ENCODE peak calls at places on chromosomes 12 and 14, in six cellular contexts. L is WTC11, U is HepG2, S is GM12878, O is H1, A is K562. T is an unnamed sample.

GRCh38 chr12:18146375-18146774 is 56.4 kb upstream of the RERGL start:
- DNase-seq in L (no peak), U (no peak), S (no peak), O (no peak), A (no peak), T (no peak)

GRCh38 chr12:6540181-6540877 is 6.0 kb downstream of the GAPDH start:
- DNase-seq in L (peak), U (no peak), S (no peak), O (no peak), A (peak), T (peak)

GRCh38 chr12:112645586-112645985 is 146.0 kb upstream of the RPH3A start:
- DNase-seq in L (no peak), U (no peak), S (no peak), O (no peak), A (no peak), T (no peak)

GRCh38 chr12:29559194-29559593 is 61.7 kb upstream of the OVCH1 start:
- DNase-seq in L (no peak), U (no peak), S (no peak), O (no peak), A (no peak), T (no peak)

GRCh38 chr14:62654641-62655040 is 390.6 kb downstream of the KCNH5 start:
- DNase-seq in L (no peak), U (no peak), S (no peak), O (no peak), A (no peak), T (no peak)

GRCh38 chr14:67734675-67735074 is 33.0 kb downstream of the RDH12 start:
- DNase-seq in L (no peak), U (no peak), S (no peak), O (no peak), A (no peak), T (peak)

GRCh38 chr14:56145965-56146364 is 27.8 kb downstream of the PELI2 start:
- DNase-seq in L (no peak), U (no peak), S (no peak), O (no peak), A (no peak), T (no peak)

GRCh38 chr14:38286481-38286880 is 30.6 kb upstream of the CLEC14A start:
- DNase-seq in L (no peak), U (no peak), S (no peak), O (no peak), A (no peak), T (no peak)

GRCh38 chr12:82517027-82517426 is 158.7 kb downstream of the METTL25 start:
- DNase-seq in L (peak), U (peak), S (no peak), O (no peak), A (no peak), T (peak)

GRCh38 chr12:99427104-99427503 is 220.4 kb upstream of the GARIN6 start:
- DNase-seq in L (no peak), U (no peak), S (no peak), O (no peak), A (no peak), T (no peak)

GRCh38 chr14:60839657-60840056 is 105.1 kb downstream of the MNAT1 start:
- DNase-seq in L (no peak), U (no peak), S (no peak), O (no peak), A (no peak), T (no peak)

GRCh38 chr14:36818794-36819384 is 157.2 kb downstream of the PAX9 start:
- DNase-seq in L (no peak), U (no peak), S (no peak), O (no peak), A (peak), T (no peak)

GRCh38 chr12:130161261-130162231 is 718 bp upstream of the FZD10 start:
- DNase-seq in L (peak), U (no peak), S (no peak), O (peak), A (no peak), T (peak)

GRCh38 chr14:90781876-90782275 is 34.4 kb downstream of the TTC7B start:
- DNase-seq in L (no peak), U (no peak), S (no peak), O (no peak), A (no peak), T (no peak)

GRCh38 chr12:24398605-24399004 is 449.1 kb upstream of the SOX5 start:
- DNase-seq in L (no peak), U (no peak), S (no peak), O (no peak), A (no peak), T (no peak)

GRCh38 chr14:31582286-31582691 is 21.1 kb downstream of the NUBPL start:
- DNase-seq in L (no peak), U (no peak), S (no peak), O (no peak), A (no peak), T (no peak)

GRCh38 chr12:55932546-55932919 is 1.6 kb downstream of the DGKA start:
- DNase-seq in L (no peak), U (no peak), S (no peak), O (no peak), A (no peak), T (no peak)

GRCh38 chr14:104184506-104184905 is 46.1 kb downstream of the KIF26A start:
- DNase-seq in L (no peak), U (no peak), S (no peak), O (no peak), A (peak), T (no peak)

GRCh38 chr14:32938719-32939253 is at the start of gene NPAS3:
- DNase-seq in L (no peak), U (no peak), S (no peak), O (no peak), A (no peak), T (peak)

GRCh38 chr14:57871487-57872080 is 5.7 kb upstream of the SLC35F4 start:
- DNase-seq in L (peak), U (peak), S (peak), O (no peak), A (peak), T (peak)

GRCh38 chr12:23626791-23627190 is 322.7 kb downstream of the SOX5 start:
- DNase-seq in L (no peak), U (no peak), S (no peak), O (no peak), A (no peak), T (no peak)

GRCh38 chr12:48008349-48008748 is 4.1 kb upstream of the COL2A1 start:
- DNase-seq in L (no peak), U (no peak), S (no peak), O (no peak), A (no peak), T (no peak)
- TF ChIP-seq CREB1 in L (no peak), U (no peak), S (no peak), O (no peak), A (no peak), T (no peak)

DNA sequence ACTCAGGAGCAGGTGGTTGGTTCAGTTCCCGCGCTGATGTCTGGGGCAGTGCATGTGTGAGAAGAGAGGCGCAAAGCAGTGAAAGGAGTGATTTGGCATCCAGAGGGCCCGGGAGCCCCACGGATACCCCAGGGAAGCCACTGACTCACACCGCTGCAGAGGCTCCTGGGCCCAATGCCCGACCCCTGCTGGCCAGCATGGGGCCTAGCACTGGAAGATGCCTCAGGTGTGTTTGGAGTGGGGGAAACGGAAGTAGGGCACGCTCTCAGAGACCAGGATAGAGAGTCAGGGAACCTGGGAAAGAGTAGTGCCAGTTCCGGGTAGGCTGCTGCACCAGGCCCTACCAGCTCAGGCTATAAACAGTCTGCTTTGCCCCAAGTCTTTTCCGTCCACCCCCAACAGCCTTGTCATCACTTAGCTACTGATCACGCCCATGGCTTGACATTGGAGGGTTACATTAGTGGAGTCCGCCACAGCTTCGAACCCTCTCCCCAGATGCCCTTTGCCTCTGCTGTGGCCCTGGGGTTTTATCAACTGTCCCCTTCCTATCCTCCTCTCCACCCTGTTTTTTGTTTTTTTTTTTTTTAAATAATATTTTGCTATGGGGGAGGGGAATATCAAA is 9.5 kb upstream of the CSAD start:
- DNase-seq in L (peak), U (peak), S (no peak), O (no peak), A (peak), T (peak)
- TF ChIP-seq CREB1 in L (no peak), U (no peak), S (no peak), O (no peak), A (no peak), T (no peak)

GRCh38 chr12:116713529-116713928 is 24.3 kb downstream of the SPRING1 start:
- DNase-seq in L (no peak), U (no peak), S (no peak), O (no peak), A (no peak), T (no peak)
- TF ChIP-seq CREB1 in L (no peak), U (no peak), S (no peak), O (no peak), A (no peak), T (no peak)

GRCh38 chr12:27711312-27711682 is 665 bp downstream of the MRPS35 start:
- DNase-seq in L (no peak), U (no peak), S (no peak), O (no peak), A (peak), T (peak)
- TF ChIP-seq CREB1 in L (no peak), U (no peak), S (no peak), O (no peak), A (no peak), T (no peak)

DNA sequence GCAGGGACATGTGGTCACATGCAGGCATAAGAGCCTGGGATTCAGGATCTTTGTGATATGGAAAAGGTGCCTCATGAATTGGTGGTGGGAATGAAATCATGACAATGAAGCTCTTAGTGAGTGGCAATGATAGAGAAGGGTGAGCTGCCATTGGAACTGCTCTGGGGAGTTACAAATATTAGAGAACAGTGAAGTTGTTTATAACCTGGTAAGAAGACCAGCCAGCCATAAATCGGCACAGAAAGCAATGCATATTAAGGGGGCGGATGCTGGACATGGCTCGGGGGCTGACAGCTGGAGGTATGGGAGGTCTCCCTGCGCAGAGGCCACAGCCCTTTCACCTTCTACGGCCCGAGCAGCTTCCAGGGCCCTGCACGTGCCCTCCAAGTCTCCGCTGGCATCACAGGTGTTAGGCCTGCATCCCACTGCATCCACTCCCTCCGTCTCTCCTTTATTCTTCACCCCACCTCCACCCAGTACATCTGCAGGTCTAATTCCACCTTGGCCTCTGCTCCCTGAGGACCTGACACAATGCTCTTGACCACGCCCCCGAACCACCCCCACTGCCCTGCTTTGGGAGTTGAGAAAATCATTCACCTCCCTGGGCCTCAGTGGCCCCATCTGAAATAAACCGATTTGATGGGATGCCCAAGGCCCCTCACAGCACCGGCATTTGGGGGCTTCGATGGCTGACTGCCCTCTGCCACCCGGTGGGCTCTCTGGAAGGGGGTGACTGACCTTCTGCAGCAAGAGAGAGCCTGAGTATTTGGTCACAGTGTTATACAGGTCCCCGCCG is 4.1 kb downstream of the CACNA2D4 start:
- DNase-seq in L (no peak), U (no peak), S (no peak), O (no peak), A (peak), T (no peak)
- TF ChIP-seq CREB1 in L (no peak), U (no peak), S (no peak), O (no peak), A (no peak), T (no peak)